ENCODE peak calls at places on chromosomes 1 and 21, in ten cellular contexts. X, N, C, T, F, E, O, G, P and B are unnamed samples.

GRCh38 chr1:150049926-150050325 is 17.6 kb upstream of the VPS45 start:
- DNase-seq in X (no peak), N (no peak), C (no peak), T (no peak), F (no peak), E (no peak), O (no peak), G (no peak), P (no peak), B (no peak)

GRCh38 chr1:180385144-180385543 is 117.2 kb downstream of the ACBD6 start:
- DNase-seq in X (no peak), N (no peak), C (no peak), T (no peak), F (no peak), E (no peak), O (no peak), G (no peak), P (no peak), B (no peak)

GRCh38 chr1:67823645-67824044 is 9.6 kb downstream of the GNG12 start:
- DNase-seq in X (no peak), N (no peak), C (no peak), T (no peak), F (no peak), E (no peak), O (peak), G (no peak), P (no peak), B (no peak)

GRCh38 chr21:46392921-46393320 is 65.8 kb upstream of the DIP2A start:
- DNase-seq in X (no peak), N (peak), C (peak), T (peak), F (no peak), E (no peak), O (peak), G (no peak), P (no peak), B (no peak)

GRCh38 chr21:25584833-25585232 is 22.4 kb downstream of the MRPL39 start:
- DNase-seq in X (no peak), N (no peak), C (no peak), T (no peak), F (peak), E (no peak), O (no peak), G (no peak), P (no peak), B (no peak)

GRCh38 chr1:118249641-118250040 is 64.6 kb upstream of the SPAG17 start:
- DNase-seq in X (no peak), N (no peak), C (no peak), T (no peak), F (no peak), E (no peak), O (no peak), G (no peak), P (no peak), B (no peak)

GRCh38 chr21:14763695-14764064 is 217.6 kb upstream of the SAMSN1 start:
- DNase-seq in X (no peak), N (no peak), C (no peak), T (no peak), F (no peak), E (no peak), O (no peak), G (no peak), P (no peak), B (no peak)

GRCh38 chr1:229342305-229342901 is 444 bp downstream of the CCSAP start:
- DNase-seq in X (peak), N (peak), C (peak), T (peak), F (peak), E (peak), O (peak), G (peak), P (peak), B (peak)

GRCh38 chr1:40450491-40451237 is 388 bp downstream of the ZFP69B start:
- DNase-seq in X (no peak), N (no peak), C (peak), T (no peak), F (peak), E (peak), O (peak), G (no peak), P (peak), B (no peak)

GRCh38 chr1:221776495-221777413 is 34.9 kb upstream of the DUSP10 start:
- DNase-seq in X (no peak), N (no peak), C (no peak), T (no peak), F (no peak), E (no peak), O (no peak), G (no peak), P (no peak), B (no peak)

GRCh38 chr1:20153000-20153418 is 13.9 kb downstream of the PLA2G2F start:
- DNase-seq in X (no peak), N (no peak), C (no peak), T (no peak), F (peak), E (peak), O (no peak), G (no peak), P (peak), B (no peak)

GRCh38 chr1:79005945-79006344 is 585 bp downstream of the ADGRL4 start:
- DNase-seq in X (no peak), N (no peak), C (no peak), T (no peak), F (no peak), E (no peak), O (peak), G (no peak), P (no peak), B (no peak)

GRCh38 chr1:87111659-87112339 is 197.4 kb downstream of the HS2ST1 start:
- DNase-seq in X (no peak), N (no peak), C (no peak), T (no peak), F (no peak), E (no peak), O (no peak), G (no peak), P (no peak), B (no peak)

GRCh38 chr1:6328696-6329095 is 64.9 kb downstream of the ACOT7 start:
- DNase-seq in X (no peak), N (no peak), C (no peak), T (no peak), F (no peak), E (no peak), O (no peak), G (no peak), P (no peak), B (no peak)

GRCh38 chr1:55103891-55104290 is 64.5 kb downstream of the PCSK9 start:
- DNase-seq in X (no peak), N (no peak), C (no peak), T (no peak), F (no peak), E (no peak), O (no peak), G (no peak), P (no peak), B (no peak)

GRCh38 chr1:91406773-91407389 is 2.2 kb upstream of the HFM1 start:
- DNase-seq in X (no peak), N (no peak), C (no peak), T (no peak), F (no peak), E (no peak), O (no peak), G (no peak), P (peak), B (no peak)

GRCh38 chr1:4006676-4007374 is 106.8 kb upstream of the C1orf174 start:
- DNase-seq in X (no peak), N (no peak), C (no peak), T (no peak), F (no peak), E (no peak), O (no peak), G (no peak), P (no peak), B (no peak)

DNA sequence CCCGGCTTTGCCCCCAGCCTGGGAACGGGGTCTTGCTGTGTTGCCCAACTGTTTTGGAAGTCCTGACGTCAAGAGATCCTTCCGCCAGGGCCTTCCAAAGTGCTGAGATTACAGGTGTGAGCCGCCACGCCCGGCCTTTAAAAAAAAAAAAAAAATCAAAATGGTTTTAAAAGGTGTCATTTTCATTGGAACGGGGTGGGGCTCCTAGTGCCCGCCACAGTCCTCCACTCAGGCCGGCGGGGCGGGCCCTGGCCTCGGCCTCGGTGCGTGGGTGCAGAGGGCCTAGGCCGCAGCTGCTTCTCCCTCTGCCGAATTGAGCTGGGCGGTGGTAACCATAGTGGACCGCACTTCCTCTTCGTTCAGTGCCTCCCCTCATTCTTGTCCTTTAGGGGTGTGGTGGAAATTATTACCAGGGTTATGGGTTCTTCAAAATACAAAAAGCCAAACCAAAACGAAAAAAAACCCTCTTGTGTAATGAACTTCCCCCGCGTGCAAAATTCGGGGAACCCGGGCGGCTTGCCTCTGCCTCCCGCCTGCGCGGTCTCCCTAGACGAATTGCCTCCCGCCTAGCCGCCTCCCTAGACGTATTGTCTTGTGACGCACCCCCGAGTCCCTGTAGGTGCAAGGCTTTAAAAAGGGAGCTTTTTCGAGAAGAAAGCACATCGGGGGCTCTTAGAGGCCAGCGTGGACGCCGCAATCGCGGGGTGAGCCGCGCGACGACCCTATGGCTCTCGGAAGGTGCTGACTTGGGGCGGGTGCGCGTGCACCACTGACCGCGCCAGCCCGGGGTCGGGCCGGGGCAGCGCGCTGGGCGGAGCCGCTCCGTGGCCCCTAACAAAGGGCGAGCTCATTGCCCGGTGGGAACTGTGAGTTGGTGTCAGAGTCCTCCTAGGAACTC is 10.5 kb upstream of the SPEN start:
- DNase-seq in X (no peak), N (no peak), C (peak), T (peak), F (no peak), E (peak), O (no peak), G (no peak), P (no peak), B (peak)
- TF ChIP-seq POLR2A in X (no peak), N (no peak), C (no peak), T (no peak), F (peak), E (peak), O (no peak), G (no peak), P (no peak), B (no peak)

GRCh38 chr21:36155603-36156338 is 853 bp upstream of the DOP1B start:
- DNase-seq in X (peak), N (no peak), C (peak), T (no peak), F (peak), E (peak), O (no peak), G (no peak), P (no peak), B (peak)
- H3K27ac ChIP-seq in X (peak), N (no peak), C (no peak), T (peak), F (peak), E (peak), O (peak), G (peak), P (peak), B (peak)

DNA sequence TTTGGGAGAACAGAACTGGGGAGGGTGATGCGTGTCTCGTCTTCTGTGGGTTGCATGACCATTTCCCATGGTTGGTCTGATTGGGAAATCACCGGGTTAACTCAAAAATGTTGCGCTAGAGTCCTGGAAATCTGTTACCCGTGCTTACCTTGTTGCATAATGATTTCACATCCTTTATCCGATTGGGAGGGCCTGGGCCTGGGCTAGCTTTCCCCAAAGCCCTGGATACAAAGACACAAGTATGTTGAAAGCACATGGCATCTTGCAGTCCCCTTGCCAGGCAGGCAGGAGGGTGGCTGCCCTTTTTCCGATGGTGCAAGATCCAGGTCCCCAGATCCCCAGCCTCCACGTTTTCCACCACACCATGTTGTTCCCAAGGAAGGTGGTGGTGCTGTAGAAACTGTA is 582 bp downstream of the TRPM2 start:
- DNase-seq in X (no peak), N (no peak), C (no peak), T (no peak), F (no peak), E (peak), O (no peak), G (no peak), P (no peak), B (no peak)
- TF ChIP-seq POLR2A in X (no peak), N (no peak), C (no peak), T (no peak), F (no peak), E (no peak), O (no peak), G (no peak), P (no peak), B (no peak)

GRCh38 chr1:223834660-223835263 is 11.0 kb downstream of the TP53BP2 start:
- DNase-seq in X (no peak), N (no peak), C (no peak), T (no peak), F (no peak), E (no peak), O (peak), G (no peak), P (no peak), B (no peak)
- H3K27ac ChIP-seq in X (peak), N (no peak), C (no peak), T (peak), F (no peak), E (peak), O (peak), G (no peak), P (no peak), B (peak)

DNA sequence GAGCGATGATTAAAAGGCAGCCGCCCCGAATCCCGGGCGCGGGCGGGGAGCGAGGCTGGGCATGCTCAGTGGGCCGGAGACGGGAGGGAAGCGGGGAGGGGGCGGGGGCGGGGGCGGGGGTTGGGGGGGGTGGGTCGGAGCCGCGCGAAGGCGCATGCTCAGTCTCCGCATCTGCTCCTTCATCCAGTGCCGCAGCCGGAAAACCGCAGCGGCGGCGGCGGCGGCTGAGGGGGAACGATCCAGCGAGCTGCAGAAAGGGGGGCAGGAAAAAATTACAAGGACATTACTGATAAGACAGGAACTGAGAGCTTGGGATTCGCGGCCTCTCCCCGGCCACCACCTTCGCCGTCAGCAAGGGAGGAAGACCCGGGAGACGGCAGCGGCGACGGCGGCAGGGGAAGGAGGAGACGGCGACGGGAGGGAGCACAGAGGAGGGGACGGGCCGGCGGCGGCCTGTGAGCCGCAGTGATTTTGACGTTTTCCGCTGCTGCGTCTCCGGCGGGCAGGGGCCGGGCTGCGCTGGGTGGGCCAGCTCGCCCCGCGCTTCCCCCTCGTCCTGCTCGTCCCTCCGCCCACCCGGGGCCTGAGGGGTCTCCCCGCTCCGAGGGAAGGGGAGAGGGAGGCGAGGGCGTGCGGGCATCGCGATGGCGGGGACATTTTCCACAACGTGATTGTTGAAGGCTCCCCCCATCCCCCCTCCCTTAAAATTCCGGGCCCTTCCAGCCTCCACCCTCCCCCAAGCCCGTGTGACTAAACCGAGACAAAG is at the start of gene CAMSAP2:
- DNase-seq in X (peak), N (peak), C (peak), T (peak), F (peak), E (peak), O (peak), G (peak), P (peak), B (peak)
- TF ChIP-seq POLR2A in X (peak), N (peak), C (peak), T (peak), F (peak), E (peak), O (peak), G (peak), P (peak), B (no peak)

DNA sequence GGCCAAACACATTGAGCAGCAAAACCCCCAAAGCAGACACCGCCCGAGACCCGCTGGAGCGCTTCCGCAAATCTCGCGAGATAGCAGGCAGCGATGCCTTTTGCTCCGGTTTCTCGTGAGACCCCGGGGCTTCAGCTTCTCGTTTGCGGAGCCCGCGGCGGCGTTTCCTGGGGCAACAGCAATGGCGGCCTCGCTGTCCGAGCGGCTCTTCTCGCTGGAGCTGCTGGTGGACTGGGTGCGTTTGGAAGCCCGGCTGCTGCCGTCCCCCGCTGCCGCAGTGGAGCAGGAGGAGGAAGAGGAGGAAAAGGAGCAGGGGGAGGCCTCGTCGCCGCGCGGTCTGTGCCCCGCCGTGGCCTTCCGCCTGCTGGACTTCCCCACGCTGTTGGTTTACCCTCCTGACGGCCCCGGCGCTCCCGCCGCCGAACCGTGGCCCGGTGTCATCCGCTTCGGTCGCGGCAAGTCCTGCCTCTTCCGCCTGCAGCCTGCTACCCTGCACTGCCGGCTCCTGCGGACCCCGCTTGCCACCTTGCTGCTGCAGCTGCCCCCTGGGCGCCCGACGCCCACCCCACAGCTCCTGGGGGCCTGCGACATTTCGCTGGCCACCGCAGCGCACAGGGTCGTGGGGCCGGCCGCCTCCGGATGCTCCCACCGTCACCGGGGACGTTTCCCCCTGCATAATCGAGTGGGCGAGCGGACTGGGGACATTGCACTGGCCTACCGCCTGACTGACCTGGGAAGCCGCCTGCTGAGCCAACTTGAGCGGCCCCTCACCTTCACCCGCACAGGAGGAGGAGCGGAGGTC is at the start of gene MAP10:
- DNase-seq in X (peak), N (peak), C (peak), T (peak), F (peak), E (peak), O (peak), G (no peak), P (peak), B (peak)
- H3K27ac ChIP-seq in X (peak), N (peak), C (peak), T (peak), F (peak), E (peak), O (peak), G (no peak), P (peak), B (peak)